ENCODE peak calls at places on chromosome 10, in seven cellular contexts. I is prostate gland, C is epithelial cell of esophagus, Z is brain microvascular endothelial cell, Q is psoas muscle, H is endothelial cell of umbilical vein, D is cardiac fibroblast. N is an unnamed sample.

GRCh38 chr10:6082496-6083395 is 6.1 kb upstream of the RBM17 start:
- DNase-seq in H (no peak), Q (peak; percentile 66), C (no peak), I (no peak), Z (no peak), D (peak; percentile 51), N (no peak)

GRCh38 chr10:60238408-60239100 is 151.1 kb downstream of the ANK3 start:
- DNase-seq in I (peak; percentile 34), Q (no peak), C (peak; percentile 48), Z (peak; percentile 4), H (no peak), D (peak; percentile 80), N (peak; percentile 64)

GRCh38 chr10:71429929-71430328 is 33.2 kb downstream of the CDH23 start:
- DNase-seq in Q (no peak), Z (no peak), C (no peak), H (no peak), D (no peak), I (no peak), N (no peak)

GRCh38 chr10:71433983-71434744 is 37.4 kb downstream of the CDH23 start:
- DNase-seq in H (no peak), I (no peak), D (no peak), Q (no peak), Z (no peak), C (peak; percentile 17), N (no peak)

GRCh38 chr10:4663162-4663992 is 162.6 kb upstream of the AKR1E2 start:
- DNase-seq in I (peak; percentile 91), H (peak; percentile 97), C (peak; percentile 100), D (peak; percentile 99), Q (peak; percentile 70), Z (peak; percentile 98), N (peak; percentile 95)

GRCh38 chr10:13555884-13556529 is 27.2 kb upstream of the BEND7 start:
- DNase-seq in H (no peak), I (no peak), D (no peak), Z (no peak), C (no peak), Q (no peak), N (no peak)

GRCh38 chr10:28532509-28533314 is at the start of gene WAC:
- DNase-seq in D (peak; percentile 95), I (peak; percentile 92), C (peak; percentile 94), Q (peak; percentile 98), H (peak; percentile 94), Z (peak; percentile 90), N (peak; percentile 84)

GRCh38 chr10:106863549-106863948 is 301.0 kb downstream of the SORCS1 start:
- DNase-seq in H (no peak), Z (no peak), D (no peak), C (no peak), I (no peak), Q (no peak), N (no peak)

GRCh38 chr10:110698340-110698739 is 54.2 kb downstream of the RBM20 start:
- DNase-seq in D (no peak), C (no peak), Z (no peak), I (no peak), Q (peak; percentile 87), H (no peak), N (no peak)
- H3K4me3 ChIP-seq in D (no peak overlapping the region), C (no peak overlapping the region), Z (no peak overlapping the region), I (no peak overlapping the region), Q (no peak overlapping the region), H (no peak overlapping the region), N (no peak overlapping the region)

GRCh38 chr10:74199315-74199714 is 48.3 kb downstream of the ADK start:
- DNase-seq in H (no peak), D (no peak), I (no peak), Z (no peak), Q (no peak), C (no peak), N (no peak)

GRCh38 chr10:74190494-74190893 is 39.5 kb downstream of the ADK start:
- DNase-seq in Z (no peak), H (no peak), C (no peak), Q (no peak), I (no peak), D (peak; percentile 17), N (no peak)

GRCh38 chr10:74189999-74190421 is 39.0 kb downstream of the ADK start:
- DNase-seq in Q (no peak), D (peak; percentile 84), C (peak; percentile 98), H (peak; percentile 64), I (peak; percentile 70), Z (peak; percentile 80), N (peak; percentile 87)

GRCh38 chr10:74194999-74195398 is 44.0 kb downstream of the ADK start:
- DNase-seq in I (no peak), Q (no peak), H (no peak), D (peak; percentile 47), C (no peak), Z (no peak), N (no peak)

GRCh38 chr10:74194545-74194944 is 43.5 kb downstream of the ADK start:
- DNase-seq in I (no peak), Z (peak; percentile 9), D (peak; percentile 30), H (no peak), C (peak; percentile 36), Q (no peak), N (no peak)
- H3K4me3 ChIP-seq in I (no peak overlapping the region), Z (no peak overlapping the region), D (no peak overlapping the region), H (no peak overlapping the region), C (no peak overlapping the region), Q (no peak overlapping the region), N (no peak overlapping the region)

DNA sequence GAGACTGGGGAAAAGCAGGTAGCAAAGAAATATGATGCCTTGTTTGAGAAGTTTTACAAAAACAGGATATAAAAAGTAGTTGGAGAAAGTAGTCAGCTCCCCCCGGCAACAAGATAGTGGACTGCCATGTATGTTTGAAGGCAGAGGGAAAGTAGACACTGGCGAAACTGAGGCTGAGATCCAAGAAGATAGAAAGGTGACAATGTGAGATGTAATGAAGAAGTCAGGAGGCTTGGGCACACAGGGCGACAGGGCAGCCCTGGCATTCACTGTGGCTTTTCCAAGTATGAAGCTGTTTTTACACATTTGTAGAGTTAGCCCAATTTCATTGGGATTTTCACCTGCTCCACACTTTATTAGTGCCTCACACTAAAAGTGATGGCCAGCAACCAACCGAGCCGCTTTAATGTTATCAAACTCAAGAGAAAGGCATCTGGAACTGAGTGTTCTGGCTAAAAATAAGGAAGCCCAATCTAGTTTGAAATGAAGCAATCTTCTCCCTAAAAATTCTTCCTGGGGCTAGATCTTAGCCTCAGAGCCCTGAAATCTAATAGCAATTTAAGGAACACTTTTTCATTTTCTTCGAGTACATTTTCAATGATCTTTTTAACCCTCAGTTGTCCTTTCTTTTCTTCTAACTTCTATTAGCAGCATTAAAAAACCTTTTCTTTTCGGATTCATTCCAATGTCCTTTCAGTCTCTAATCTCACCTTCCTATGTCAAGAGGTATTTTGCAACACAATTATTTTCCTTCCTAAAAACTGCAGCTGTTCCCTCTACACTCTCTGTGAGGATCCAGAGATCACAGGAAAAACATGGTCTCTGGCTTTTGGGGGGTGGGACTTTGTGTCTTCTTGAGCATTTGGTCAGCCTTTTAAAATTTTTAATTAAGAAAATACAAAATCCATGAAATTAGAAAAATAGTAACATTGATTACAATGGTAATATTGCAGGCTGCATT is 108.0 kb downstream of the RNLS start:
- DNase-seq in I (no peak), H (no peak), D (no peak), Q (peak; percentile 60), C (no peak), Z (no peak), N (no peak)
- H3K4me3 ChIP-seq in I (no peak overlapping the region), H (no peak overlapping the region), D (no peak overlapping the region), Q (peak overlapping the region; percentile 33), C (no peak overlapping the region), Z (no peak overlapping the region), N (no peak overlapping the region)

GRCh38 chr10:34247560-34247959 is 567.5 kb downstream of the PARD3 start:
- DNase-seq in Q (no peak), C (no peak), I (no peak), Z (no peak), H (no peak), D (no peak), N (no peak)

GRCh38 chr10:34249634-34250033 is 565.5 kb downstream of the PARD3 start:
- DNase-seq in C (peak; percentile 18), H (no peak), Q (no peak), Z (no peak), I (no peak), D (no peak), N (no peak)

GRCh38 chr10:34240031-34240430 is 575.1 kb downstream of the PARD3 start:
- DNase-seq in H (no peak), D (no peak), Q (no peak), Z (no peak), C (no peak), I (no peak), N (no peak)

GRCh38 chr10:34241226-34242000 is 573.7 kb downstream of the PARD3 start:
- DNase-seq in Z (no peak), C (no peak), D (no peak), Q (no peak), I (no peak), H (no peak), N (no peak)

GRCh38 chr10:34244787-34245484 is 570.2 kb downstream of the PARD3 start:
- DNase-seq in Q (no peak), D (no peak), C (peak; percentile 20), I (no peak), Z (no peak), H (no peak), N (no peak)
- H3K4me3 ChIP-seq in Q (no peak overlapping the region), D (no peak overlapping the region), C (no peak overlapping the region), I (no peak overlapping the region), Z (no peak overlapping the region), H (no peak overlapping the region), N (no peak overlapping the region)

DNA sequence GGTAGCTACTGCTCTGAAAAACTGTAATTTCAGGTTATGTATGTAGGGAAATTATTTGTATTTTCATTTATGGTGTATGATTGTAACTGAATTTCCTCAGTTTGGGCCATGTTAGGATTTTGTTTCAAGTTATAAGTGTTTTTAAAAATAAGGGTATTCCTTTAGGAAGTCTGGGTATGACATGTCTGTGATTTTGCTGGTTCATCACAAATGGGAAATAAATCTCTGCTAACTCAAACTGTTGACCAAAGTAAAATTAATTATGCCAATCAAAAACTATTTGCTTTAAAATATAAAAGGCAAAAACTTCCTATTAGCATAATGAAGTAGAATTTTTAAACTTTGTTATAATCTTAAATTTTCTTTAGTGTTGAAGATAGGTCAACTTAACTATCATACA is 6.7 kb downstream of the PTEN start:
- DNase-seq in Z (no peak), Q (no peak), D (no peak), I (no peak), C (no peak), H (no peak), N (no peak)
- H3K4me3 ChIP-seq in Z (no peak overlapping the region), Q (peak overlapping the region; percentile 77), D (no peak overlapping the region), I (no peak overlapping the region), C (no peak overlapping the region), H (no peak overlapping the region), N (no peak overlapping the region)

DNA sequence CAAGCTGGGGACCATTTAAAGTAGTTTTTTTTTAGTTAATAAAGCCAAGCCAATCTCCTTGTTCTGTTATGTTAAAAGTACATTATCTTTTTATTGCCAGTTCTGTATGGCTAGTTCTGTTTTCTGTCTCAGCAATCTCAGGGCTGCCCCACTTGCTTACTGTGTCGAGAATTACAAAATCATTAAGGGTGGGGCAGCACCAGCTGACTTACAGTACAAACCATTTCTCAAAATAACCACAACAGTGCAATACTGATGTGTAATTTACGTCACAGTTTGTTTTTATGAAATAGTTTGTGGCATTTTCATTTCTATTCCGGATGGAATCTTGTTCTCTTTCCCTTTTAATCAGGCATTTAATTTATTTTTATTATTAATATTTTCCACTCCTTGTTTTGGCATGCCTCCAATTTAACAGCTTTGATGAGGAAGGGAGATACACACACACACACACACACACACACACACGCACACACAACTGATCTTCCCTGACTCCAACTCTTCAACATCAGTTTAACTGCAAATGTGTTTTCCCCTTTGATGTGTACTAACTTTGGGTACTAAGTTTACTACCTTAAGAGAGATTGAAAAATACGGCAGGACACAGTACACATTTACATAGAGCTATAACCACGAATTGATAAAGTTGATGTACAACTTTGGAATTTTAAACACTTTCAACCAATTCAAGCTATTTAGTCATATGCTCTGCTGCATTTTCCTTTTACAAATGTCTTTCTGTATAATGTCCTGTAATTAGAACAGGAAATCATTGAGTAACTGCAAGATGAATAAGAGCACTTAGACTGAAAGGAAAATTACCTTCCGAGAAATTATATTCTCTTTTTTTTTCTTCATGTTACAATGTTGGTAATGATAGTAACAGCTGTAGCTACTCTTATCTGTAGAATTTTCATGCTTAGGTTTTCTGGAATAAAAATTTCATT is 91.5 kb downstream of the ARID5B start:
- DNase-seq in Z (peak; percentile 83), I (peak; percentile 33), Q (no peak), H (peak; percentile 78), C (peak; percentile 89), D (peak; percentile 98), N (peak; percentile 75)
- H3K4me3 ChIP-seq in Z (peak overlapping the region; percentile 9), I (no peak overlapping the region), Q (peak overlapping the region; percentile 46), H (no peak overlapping the region), C (peak overlapping the region; percentile 6), D (peak overlapping the region; percentile 39), N (no peak overlapping the region)

N was measured in astrocyte of the cerebellum.